ENCODE peak calls at places on chromosomes 12 and 14, in four cellular contexts. One of them, this sample, is unnamed.

GRCh38 chr14:51657762-51658161 is 6.1 kb downstream of the FRMD6 start:
- DNase-seq in IMR-90: peak
- DNase-seq in endothelial cell: no peak
- DNase-seq in AG09309: no peak
- DNase-seq in this sample: no peak

GRCh38 chr12:56221233-56221756 is 427 bp downstream of the RNF41 start:
- DNase-seq in IMR-90: peak
- DNase-seq in endothelial cell: peak
- DNase-seq in AG09309: peak
- DNase-seq in this sample: peak

GRCh38 chr12:110741795-110742717 is 635 bp downstream of the PPP1CC start:
- DNase-seq in IMR-90: peak
- DNase-seq in endothelial cell: peak
- DNase-seq in AG09309: no peak
- DNase-seq in this sample: no peak

GRCh38 chr12:57454566-57455373 is at the start of gene INHBE:
- DNase-seq in IMR-90: peak
- DNase-seq in endothelial cell: no peak
- DNase-seq in AG09309: peak
- DNase-seq in this sample: peak

GRCh38 chr12:92270501-92270900 is 124.9 kb upstream of the BTG1 start:
- DNase-seq in IMR-90: no peak
- DNase-seq in endothelial cell: no peak
- DNase-seq in AG09309: no peak
- DNase-seq in this sample: no peak

GRCh38 chr12:13390381-13390856 is 193.9 kb downstream of the EMP1 start:
- DNase-seq in IMR-90: peak
- DNase-seq in endothelial cell: no peak
- DNase-seq in AG09309: peak
- DNase-seq in this sample: no peak

GRCh38 chr14:99716850-99717681 is 33.0 kb downstream of the CYP46A1 start:
- DNase-seq in IMR-90: no peak
- DNase-seq in endothelial cell: no peak
- DNase-seq in AG09309: no peak
- DNase-seq in this sample: no peak

GRCh38 chr12:76158518-76159321 is 74.2 kb upstream of the NAP1L1 start:
- DNase-seq in IMR-90: peak
- DNase-seq in endothelial cell: peak
- DNase-seq in AG09309: peak
- DNase-seq in this sample: peak

GRCh38 chr14:75469606-75470237 is 41.9 kb downstream of the JDP2 start:
- DNase-seq in IMR-90: no peak
- DNase-seq in endothelial cell: no peak
- DNase-seq in AG09309: no peak
- DNase-seq in this sample: no peak

GRCh38 chr14:100416921-100417451 is 93.8 kb downstream of the SLC25A47 start:
- DNase-seq in IMR-90: peak
- DNase-seq in endothelial cell: no peak
- DNase-seq in AG09309: peak
- DNase-seq in this sample: no peak

GRCh38 chr14:38623661-38624060 is 367.8 kb upstream of the CLEC14A start:
- DNase-seq in IMR-90: no peak
- DNase-seq in endothelial cell: no peak
- DNase-seq in AG09309: peak
- DNase-seq in this sample: no peak

GRCh38 chr14:105913221-105913620 is 386.8 kb downstream of the TMEM121 start:
- DNase-seq in IMR-90: no peak
- DNase-seq in endothelial cell: no peak
- DNase-seq in AG09309: no peak
- DNase-seq in this sample: no peak

GRCh38 chr14:78690836-78691235 is 520.7 kb downstream of the NRXN3 start:
- DNase-seq in IMR-90: no peak
- DNase-seq in endothelial cell: no peak
- DNase-seq in AG09309: no peak
- DNase-seq in this sample: no peak

GRCh38 chr12:40969796-40970195 is 218.3 kb upstream of the PDZRN4 start:
- DNase-seq in IMR-90: no peak
- DNase-seq in endothelial cell: no peak
- DNase-seq in AG09309: no peak
- DNase-seq in this sample: no peak

GRCh38 chr12:33431648-33432047 is 8.0 kb downstream of the SYT10 start:
- DNase-seq in IMR-90: no peak
- DNase-seq in endothelial cell: no peak
- DNase-seq in AG09309: no peak
- DNase-seq in this sample: no peak

GRCh38 chr12:33423706-33424105 is 15.9 kb downstream of the SYT10 start:
- DNase-seq in IMR-90: no peak
- DNase-seq in endothelial cell: no peak
- DNase-seq in AG09309: no peak
- DNase-seq in this sample: no peak

GRCh38 chr12:33432992-33433391 is 6.6 kb downstream of the SYT10 start:
- DNase-seq in IMR-90: no peak
- DNase-seq in endothelial cell: no peak
- DNase-seq in AG09309: no peak
- DNase-seq in this sample: no peak

GRCh38 chr12:33429468-33429867 is 10.2 kb downstream of the SYT10 start:
- DNase-seq in IMR-90: no peak
- DNase-seq in endothelial cell: no peak
- DNase-seq in AG09309: no peak
- DNase-seq in this sample: no peak

DNA sequence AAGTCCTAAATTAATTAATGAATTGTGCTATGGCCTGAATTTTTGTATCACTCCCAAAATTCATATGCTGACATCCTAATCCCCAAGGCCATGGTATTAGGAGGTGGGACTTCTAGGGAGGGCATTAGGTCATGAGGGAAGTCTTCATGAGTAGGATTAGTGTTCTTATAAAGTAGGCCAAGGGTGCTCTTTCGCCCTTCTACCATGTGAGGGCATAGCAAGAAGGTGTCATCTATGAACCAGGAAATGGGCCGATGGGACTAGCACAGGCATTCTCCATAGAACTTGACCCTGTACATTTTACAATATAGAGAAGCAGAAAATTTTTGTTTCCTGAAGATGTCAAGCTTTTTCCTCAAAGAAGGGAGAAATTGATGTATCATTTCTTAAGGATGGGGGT is 12.5 kb downstream of the SYT10 start:
- DNase-seq in IMR-90: no peak
- DNase-seq in endothelial cell: no peak
- DNase-seq in AG09309: no peak
- DNase-seq in this sample: no peak
- TF ChIP-seq CTCF in IMR-90: no peak
- TF ChIP-seq CTCF in endothelial cell: no peak
- TF ChIP-seq CTCF in AG09309: no peak
- TF ChIP-seq CTCF in this sample: no peak

GRCh38 chr12:65100140-65100539 is 21.0 kb downstream of the WIF1 start:
- DNase-seq in IMR-90: no peak
- DNase-seq in endothelial cell: peak
- DNase-seq in AG09309: no peak
- DNase-seq in this sample: no peak
- TF ChIP-seq CTCF in IMR-90: peak
- TF ChIP-seq CTCF in endothelial cell: peak
- TF ChIP-seq CTCF in AG09309: peak
- TF ChIP-seq CTCF in this sample: peak

DNA sequence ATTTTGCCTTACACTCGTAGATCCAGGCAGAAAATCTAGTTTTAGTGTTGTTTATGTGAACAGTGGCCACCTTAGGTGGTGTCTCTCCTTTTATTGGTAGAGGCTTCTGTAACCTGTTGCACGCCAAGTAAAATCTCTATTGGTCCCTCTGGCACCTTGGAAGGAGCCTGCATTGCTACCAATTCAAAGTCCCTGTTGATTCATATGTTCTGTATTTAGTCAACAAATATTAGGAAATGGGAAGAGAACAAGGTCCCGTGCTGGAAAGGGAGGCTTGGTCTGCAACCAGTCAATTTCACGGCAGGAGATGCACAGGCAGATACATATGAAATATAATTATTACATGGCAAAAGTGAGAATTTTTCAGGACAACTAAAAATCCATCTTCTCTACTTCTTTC is 6.4 kb upstream of the GPHN start:
- DNase-seq in IMR-90: no peak
- DNase-seq in endothelial cell: no peak
- DNase-seq in AG09309: no peak
- DNase-seq in this sample: no peak
- TF ChIP-seq CTCF in IMR-90: no peak
- TF ChIP-seq CTCF in endothelial cell: no peak
- TF ChIP-seq CTCF in AG09309: no peak
- TF ChIP-seq CTCF in this sample: no peak

GRCh38 chr14:93332032-93332852 is 594 bp downstream of the BTBD7 start:
- DNase-seq in IMR-90: peak
- DNase-seq in endothelial cell: peak
- DNase-seq in AG09309: no peak
- DNase-seq in this sample: peak

GRCh38 chr14:93337884-93338283 is 5.0 kb upstream of the BTBD7 start:
- DNase-seq in IMR-90: no peak
- DNase-seq in endothelial cell: no peak
- DNase-seq in AG09309: no peak
- DNase-seq in this sample: no peak

GRCh38 chr14:93332853-93333630 is at the start of gene BTBD7:
- DNase-seq in IMR-90: peak
- DNase-seq in endothelial cell: peak
- DNase-seq in AG09309: peak
- DNase-seq in this sample: peak

GRCh38 chr14:93333631-93334095 is 827 bp upstream of the BTBD7 start:
- DNase-seq in IMR-90: no peak
- DNase-seq in endothelial cell: no peak
- DNase-seq in AG09309: no peak
- DNase-seq in this sample: no peak

GRCh38 chr14:93337143-93337753 is 4.4 kb upstream of the BTBD7 start:
- DNase-seq in IMR-90: no peak
- DNase-seq in endothelial cell: no peak
- DNase-seq in AG09309: no peak
- DNase-seq in this sample: no peak
- TF ChIP-seq CTCF in IMR-90: no peak
- TF ChIP-seq CTCF in endothelial cell: no peak
- TF ChIP-seq CTCF in AG09309: no peak
- TF ChIP-seq CTCF in this sample: no peak

GRCh38 chr12:97716356-97716755 is 253.8 kb downstream of the RMST start:
- DNase-seq in IMR-90: no peak
- DNase-seq in endothelial cell: no peak
- DNase-seq in AG09309: no peak
- DNase-seq in this sample: no peak
- TF ChIP-seq CTCF in IMR-90: no peak
- TF ChIP-seq CTCF in endothelial cell: peak
- TF ChIP-seq CTCF in AG09309: no peak
- TF ChIP-seq CTCF in this sample: no peak

DNA sequence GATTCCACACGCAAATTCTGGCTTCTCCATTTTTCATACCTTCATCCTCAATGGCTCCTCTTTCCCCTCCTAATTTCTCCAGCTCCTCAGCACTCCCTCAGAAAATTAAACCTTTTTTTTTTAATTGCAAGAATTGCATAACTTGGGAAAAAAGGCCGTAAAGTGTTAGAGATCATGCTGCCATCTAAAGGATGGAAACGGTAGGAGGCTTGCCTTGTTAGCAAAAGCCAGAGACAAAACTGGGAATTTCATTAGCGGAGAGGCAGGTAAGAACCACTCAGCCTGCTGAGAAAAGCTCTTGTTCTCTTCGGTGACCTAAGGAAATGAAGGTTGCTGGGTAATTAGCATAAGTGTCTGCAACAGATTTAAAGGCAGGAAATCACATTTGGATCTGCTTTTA is 204.3 kb downstream of the AEBP2 start:
- DNase-seq in IMR-90: peak
- DNase-seq in endothelial cell: peak
- DNase-seq in AG09309: peak
- DNase-seq in this sample: no peak
- TF ChIP-seq CTCF in IMR-90: peak
- TF ChIP-seq CTCF in endothelial cell: no peak
- TF ChIP-seq CTCF in AG09309: peak
- TF ChIP-seq CTCF in this sample: peak

GRCh38 chr14:101558739-101559240 is 2.5 kb upstream of the DIO3 start:
- DNase-seq in IMR-90: no peak
- DNase-seq in endothelial cell: no peak
- DNase-seq in AG09309: no peak
- DNase-seq in this sample: no peak

GRCh38 chr14:101559250-101559623 is 2.1 kb upstream of the DIO3 start:
- DNase-seq in IMR-90: no peak
- DNase-seq in endothelial cell: no peak
- DNase-seq in AG09309: no peak
- DNase-seq in this sample: no peak

GRCh38 chr14:101561145-101561896 is at the start of gene DIO3:
- DNase-seq in IMR-90: no peak
- DNase-seq in endothelial cell: peak
- DNase-seq in AG09309: no peak
- DNase-seq in this sample: peak

GRCh38 chr14:101560534-101561113 is 671 bp upstream of the DIO3 start:
- DNase-seq in IMR-90: no peak
- DNase-seq in endothelial cell: no peak
- DNase-seq in AG09309: no peak
- DNase-seq in this sample: no peak

DNA sequence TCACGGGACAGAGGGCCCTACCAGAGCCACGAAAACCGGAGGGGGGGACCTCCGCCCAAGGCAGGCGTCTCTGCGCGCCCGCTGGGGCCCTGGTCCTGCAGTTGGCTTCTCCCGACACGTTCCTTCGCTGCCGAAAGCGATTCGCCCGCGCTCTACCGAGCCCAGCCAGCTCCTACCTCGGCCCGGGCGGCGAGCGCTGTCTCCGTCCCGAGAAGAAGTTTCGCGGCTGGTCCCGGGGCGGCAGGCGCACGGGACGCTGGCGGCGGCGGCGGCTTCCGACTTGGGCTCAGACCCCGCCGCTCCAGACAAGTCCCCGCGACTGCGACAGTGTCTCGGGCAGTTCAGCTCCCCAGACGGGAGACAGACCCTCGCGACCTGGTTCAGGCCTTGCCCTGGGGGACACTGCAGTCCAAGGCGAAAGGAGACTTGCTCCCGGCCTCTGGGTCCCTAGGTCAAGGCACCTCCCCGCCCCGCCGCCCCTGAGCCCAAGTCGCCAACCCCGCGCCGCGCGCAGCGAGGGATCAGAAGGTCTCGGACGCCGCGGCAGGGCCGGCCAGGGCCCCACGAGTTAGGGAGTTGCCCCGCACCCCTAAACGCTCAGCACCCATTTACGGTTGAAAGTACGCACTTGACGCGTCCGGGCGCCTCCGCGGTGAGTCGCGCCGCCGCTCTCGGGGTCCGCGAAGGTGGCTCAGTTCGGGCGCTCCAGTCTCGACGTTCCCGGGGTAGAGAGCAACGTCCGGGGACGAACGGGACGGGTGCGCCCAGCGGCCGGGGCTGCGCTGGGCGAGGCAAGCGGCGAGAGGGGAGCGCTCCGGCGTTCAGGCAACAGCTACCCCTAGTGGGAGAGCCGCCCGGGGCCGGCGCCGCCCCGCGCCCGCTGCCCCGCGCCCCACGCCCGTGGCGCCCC is 1.4 kb upstream of the DIO3 start:
- DNase-seq in IMR-90: peak
- DNase-seq in endothelial cell: peak
- DNase-seq in AG09309: no peak
- DNase-seq in this sample: peak
- TF ChIP-seq CTCF in IMR-90: peak
- TF ChIP-seq CTCF in endothelial cell: no peak
- TF ChIP-seq CTCF in AG09309: peak
- TF ChIP-seq CTCF in this sample: no peak

This sample was measured in nephron progenitor cell.